ENCODE peak calls at places on chromosomes 12 and 14, in seven cellular contexts. Q is HCT116, Y is K562, G is GM12878, C is H1, E is HepG2, H is SK-N-SH. I is an unnamed sample.

GRCh38 chr14:99415496-99416281 is 65.0 kb downstream of the SETD3 start:
- DNase-seq in Y (peak; percentile 58), Q (peak; percentile 69), C (no peak), E (peak; percentile 82), G (peak; percentile 55), H (peak; percentile 77), I (peak; percentile 91)

GRCh38 chr12:49796155-49796554 is 32.1 kb downstream of the NCKAP5L start:
- DNase-seq in E (no peak), H (no peak), Q (no peak), C (no peak), G (no peak), Y (peak; percentile 4), I (no peak)

GRCh38 chr14:39060818-39061437 is 42.1 kb downstream of the SEC23A start:
- DNase-seq in Y (no peak), G (peak; percentile 42), E (no peak), Q (no peak), C (no peak), H (no peak), I (no peak)

GRCh38 chr12:11621797-11622423 is 27.6 kb upstream of the ETV6 start:
- DNase-seq in C (no peak), E (peak; percentile 29), Y (no peak), G (no peak), Q (no peak), H (no peak), I (no peak)

GRCh38 chr12:52517888-52518287 is 2.3 kb downstream of the KRT5 start:
- DNase-seq in G (no peak), C (peak; percentile 14), Y (no peak), Q (no peak), E (no peak), H (no peak), I (no peak)

GRCh38 chr14:21098134-21098891 is at the start of gene ZNF219:
- DNase-seq in G (no peak), Y (peak; percentile 78), H (peak; percentile 89), Q (no peak), C (peak; percentile 86), E (peak; percentile 74), I (peak; percentile 51)

GRCh38 chr14:55125403-55125802 is 3.6 kb upstream of the LGALS3 start:
- DNase-seq in G (no peak), E (no peak), Y (no peak), C (no peak), Q (no peak), H (no peak), I (no peak)

GRCh38 chr12:6921996-6922935 is 5.5 kb upstream of the ATN1 start:
- DNase-seq in H (no peak), C (no peak), G (no peak), Q (no peak), Y (no peak), E (no peak), I (no peak)

GRCh38 chr12:111503116-111503515 is 96.0 kb downstream of the ATXN2 start:
- DNase-seq in H (no peak), Y (no peak), C (no peak), Q (no peak), G (no peak), E (no peak), I (no peak)

GRCh38 chr14:54919330-54919729 is 16.7 kb upstream of the GCH1 start:
- DNase-seq in C (no peak), G (no peak), H (no peak), E (no peak), Y (no peak), Q (no peak), I (no peak)

GRCh38 chr12:3752096-3752709 is 706 bp downstream of the CRACR2A start:
- DNase-seq in Y (peak; percentile 41), G (peak; percentile 45), E (peak; percentile 13), Q (peak; percentile 12), H (peak; percentile 31), C (peak; percentile 33), I (no peak)

GRCh38 chr12:43835264-43835655 is 621 bp upstream of the TMEM117 start:
- DNase-seq in G (no peak), H (no peak), E (no peak), Q (no peak), C (no peak), Y (no peak), I (no peak)

GRCh38 chr12:1660304-1661187 is 30.3 kb upstream of the ADIPOR2 start:
- DNase-seq in Q (no peak), C (no peak), E (peak; percentile 55), Y (no peak), G (no peak), H (no peak), I (no peak)

GRCh38 chr12:24172773-24173447 is 223.4 kb upstream of the SOX5 start:
- DNase-seq in H (no peak), G (peak; percentile 20), E (no peak), Q (no peak), Y (no peak), C (no peak), I (no peak)

GRCh38 chr12:6915023-6915788 is 826 bp downstream of the ENO2 start:
- DNase-seq in G (no peak), C (peak; percentile 72), E (no peak), H (peak; percentile 80), Q (no peak), Y (peak; percentile 75), I (no peak)

GRCh38 chr14:55500219-55500701 is 59.8 kb upstream of the TBPL2 start:
- DNase-seq in G (no peak), C (no peak), E (peak; percentile 6), Q (no peak), H (no peak), Y (peak; percentile 6), I (peak; percentile 56)

GRCh38 chr14:75748340-75748739 is 87.3 kb downstream of the TTLL5 start:
- DNase-seq in C (no peak), Y (no peak), Q (no peak), E (no peak), H (peak; percentile 4), G (no peak), I (no peak)

GRCh38 chr12:145369-145960 is 68.5 kb downstream of the SLC6A12 start:
- DNase-seq in Y (no peak), G (no peak), Q (no peak), E (peak; percentile 61), C (no peak), H (no peak), I (no peak)

GRCh38 chr12:108567388-108567787 is 5.0 kb downstream of the ISCU start:
- DNase-seq in Y (no peak), H (no peak), E (no peak), G (no peak), C (no peak), Q (no peak), I (no peak)

GRCh38 chr12:80598004-80598606 is 109.3 kb upstream of the MYF6 start:
- DNase-seq in E (peak; percentile 20), G (no peak), Y (no peak), C (no peak), Q (peak; percentile 16), H (no peak), I (no peak)

GRCh38 chr14:84493779-84494178 is 1036.2 kb upstream of the FLRT2 start:
- DNase-seq in G (no peak), H (no peak), C (no peak), E (no peak), Y (no peak), Q (no peak), I (no peak)

GRCh38 chr12:132228535-132229422 is 84.5 kb downstream of the NOC4L start:
- DNase-seq in G (no peak), Y (no peak), Q (no peak), C (no peak), H (no peak), E (no peak), I (no peak)

GRCh38 chr12:7694556-7694955 is 1.0 kb downstream of the GDF3 start:
- DNase-seq in H (no peak), Q (no peak), Y (no peak), C (no peak), G (no peak), E (no peak), I (no peak)

GRCh38 chr14:71237556-71237955 is 330.3 kb downstream of the PCNX1 start:
- DNase-seq in Y (no peak), H (no peak), G (no peak), C (no peak), Q (no peak), E (no peak), I (no peak)

GRCh38 chr12:90128526-90128925 is 419.9 kb upstream of the ATP2B1 start:
- DNase-seq in Y (no peak), Q (no peak), H (no peak), E (no peak), C (no peak), G (no peak), I (no peak)

GRCh38 chr14:35140718-35141581 is 18.6 kb downstream of the PRORP start:
- DNase-seq in Y (no peak), E (peak; percentile 68), H (peak; percentile 45), C (no peak), G (no peak), Q (no peak), I (no peak)

GRCh38 chr12:30422844-30423243 is 272.8 kb downstream of the IPO8 start:
- DNase-seq in Y (no peak), C (no peak), G (no peak), E (no peak), H (no peak), Q (no peak), I (no peak)

GRCh38 chr12:91316825-91317224 is 134.2 kb upstream of the DCN start:
- DNase-seq in C (no peak), Q (no peak), H (no peak), Y (no peak), G (no peak), E (no peak), I (no peak)
- TF ChIP-seq JUND in C (no peak), Q (no peak), H (no peak), Y (no peak), G (no peak), E (no peak), I (no peak)

GRCh38 chr14:93619176-93619793 is 169.0 kb downstream of the PRIMA1 start:
- DNase-seq in Y (peak; percentile 16), Q (peak; percentile 48), C (no peak), G (peak; percentile 5), E (peak; percentile 47), H (peak; percentile 47), I (peak; percentile 27)
- TF ChIP-seq JUND in Y (no peak), Q (no peak), C (no peak), G (no peak), E (no peak), H (no peak), I (no peak)

DNA sequence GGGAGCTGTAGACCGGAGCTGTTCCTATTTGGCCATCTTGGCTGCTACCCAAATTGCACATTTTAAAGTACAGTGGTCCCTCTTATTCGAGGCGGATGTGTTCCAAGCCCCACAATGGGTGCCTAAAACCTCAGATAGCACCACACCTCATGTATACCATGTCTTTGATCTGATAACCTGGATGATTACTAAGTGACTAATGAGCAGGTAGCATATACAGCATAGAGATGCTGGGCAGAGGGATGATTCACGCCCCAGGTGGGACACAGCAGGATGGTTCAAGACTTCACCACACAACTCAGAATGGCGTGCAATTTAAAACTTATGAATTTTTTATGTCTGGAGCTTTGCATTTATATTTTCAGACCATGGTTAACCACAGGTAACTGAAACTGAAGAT is 255.0 kb downstream of the AKAP6 start:
- DNase-seq in C (no peak), Q (no peak), Y (no peak), G (no peak), E (no peak), H (no peak), I (no peak)
- TF ChIP-seq JUND in C (no peak), Q (no peak), Y (no peak), G (no peak), E (no peak), H (no peak), I (no peak)

DNA sequence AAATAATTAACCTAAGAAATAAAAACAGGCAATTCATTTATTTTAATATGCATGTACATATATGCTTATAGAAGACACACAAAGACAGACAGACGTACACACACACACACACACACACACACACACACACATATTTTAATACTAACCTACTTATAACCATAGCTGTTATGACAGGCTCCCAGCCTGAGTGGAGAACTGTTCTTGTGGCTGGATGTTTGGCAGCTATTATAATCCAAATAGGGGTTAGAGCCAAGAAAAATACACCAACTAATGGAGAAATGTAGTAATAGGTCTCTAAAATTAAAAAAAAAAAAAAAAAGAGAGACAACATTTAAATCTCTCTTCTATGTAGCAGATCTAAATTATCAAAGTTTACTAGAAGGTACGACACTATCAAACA is 91.8 kb downstream of the SLC41A2 start:
- DNase-seq in E (no peak), Y (no peak), C (no peak), H (no peak), Q (no peak), G (no peak), I (no peak)
- TF ChIP-seq JUND in E (no peak), Y (no peak), C (no peak), H (no peak), Q (no peak), G (no peak), I (no peak)